ENCODE peak calls at places on chromosomes 3 and 15, in four cellular contexts. One of them, this sample, is unnamed.

GRCh38 chr3:195566797-195567196 is 16.9 kb downstream of the APOD start:
- DNase-seq in CD4-positive, alpha-beta T cell: no peak
- DNase-seq in activated CD4-positive, alpha-beta T cell treated with anti-CD3 and anti-CD28 coated beads, Interleukin-2, amount 10 ng/mL, durations not matched to agents 7 days and 5 days: no peak
- DNase-seq in NCI-H748 treated with DMSO at 0.1 percent for 48 hours: no peak
- DNase-seq in this sample: no peak

GRCh38 chr15:31870336-31871158 is 159.8 kb upstream of the CHRNA7 start:
- DNase-seq in CD4-positive, alpha-beta T cell: peak; percentile 83
- DNase-seq in activated CD4-positive, alpha-beta T cell treated with anti-CD3 and anti-CD28 coated beads, Interleukin-2, amount 10 ng/mL, durations not matched to agents 7 days and 5 days: peak; percentile 78
- DNase-seq in NCI-H748 treated with DMSO at 0.1 percent for 48 hours: peak; percentile 73
- DNase-seq in this sample: peak; percentile 45

GRCh38 chr3:46851364-46852328 is 11.6 kb downstream of the MYL3 start:
- DNase-seq in CD4-positive, alpha-beta T cell: no peak
- DNase-seq in activated CD4-positive, alpha-beta T cell treated with anti-CD3 and anti-CD28 coated beads, Interleukin-2, amount 10 ng/mL, durations not matched to agents 7 days and 5 days: no peak
- DNase-seq in NCI-H748 treated with DMSO at 0.1 percent for 48 hours: no peak
- DNase-seq in this sample: no peak

GRCh38 chr3:8784676-8785435 is 15.4 kb upstream of the OXTR start:
- DNase-seq in CD4-positive, alpha-beta T cell: no peak
- DNase-seq in activated CD4-positive, alpha-beta T cell treated with anti-CD3 and anti-CD28 coated beads, Interleukin-2, amount 10 ng/mL, durations not matched to agents 7 days and 5 days: no peak
- DNase-seq in NCI-H748 treated with DMSO at 0.1 percent for 48 hours: no peak
- DNase-seq in this sample: no peak

GRCh38 chr3:143644370-143645089 is 203.7 kb downstream of the SLC9A9 start:
- DNase-seq in CD4-positive, alpha-beta T cell: no peak
- DNase-seq in activated CD4-positive, alpha-beta T cell treated with anti-CD3 and anti-CD28 coated beads, Interleukin-2, amount 10 ng/mL, durations not matched to agents 7 days and 5 days: peak; percentile 8
- DNase-seq in NCI-H748 treated with DMSO at 0.1 percent for 48 hours: peak; percentile 41
- DNase-seq in this sample: peak; percentile 58

GRCh38 chr3:49673715-49674490 is at the start of gene APEH:
- DNase-seq in CD4-positive, alpha-beta T cell: peak; percentile 95
- DNase-seq in activated CD4-positive, alpha-beta T cell treated with anti-CD3 and anti-CD28 coated beads, Interleukin-2, amount 10 ng/mL, durations not matched to agents 7 days and 5 days: peak; percentile 98
- DNase-seq in NCI-H748 treated with DMSO at 0.1 percent for 48 hours: no peak
- DNase-seq in this sample: no peak

GRCh38 chr3:84965141-84965540 is 6.4 kb downstream of the CADM2 start:
- DNase-seq in CD4-positive, alpha-beta T cell: no peak
- DNase-seq in activated CD4-positive, alpha-beta T cell treated with anti-CD3 and anti-CD28 coated beads, Interleukin-2, amount 10 ng/mL, durations not matched to agents 7 days and 5 days: no peak
- DNase-seq in NCI-H748 treated with DMSO at 0.1 percent for 48 hours: no peak
- DNase-seq in this sample: no peak

GRCh38 chr15:59306520-59307163 is 66.0 kb downstream of the MYO1E start:
- DNase-seq in CD4-positive, alpha-beta T cell: no peak
- DNase-seq in activated CD4-positive, alpha-beta T cell treated with anti-CD3 and anti-CD28 coated beads, Interleukin-2, amount 10 ng/mL, durations not matched to agents 7 days and 5 days: no peak
- DNase-seq in NCI-H748 treated with DMSO at 0.1 percent for 48 hours: no peak
- DNase-seq in this sample: no peak

GRCh38 chr3:189967254-189967865 is 153.3 kb downstream of the P3H2 start:
- DNase-seq in CD4-positive, alpha-beta T cell: no peak
- DNase-seq in activated CD4-positive, alpha-beta T cell treated with anti-CD3 and anti-CD28 coated beads, Interleukin-2, amount 10 ng/mL, durations not matched to agents 7 days and 5 days: peak; percentile 53
- DNase-seq in NCI-H748 treated with DMSO at 0.1 percent for 48 hours: peak; percentile 44
- DNase-seq in this sample: peak; percentile 24

GRCh38 chr15:51621917-51622268 is 678 bp downstream of the DMXL2 start:
- DNase-seq in CD4-positive, alpha-beta T cell: peak; percentile 0
- DNase-seq in activated CD4-positive, alpha-beta T cell treated with anti-CD3 and anti-CD28 coated beads, Interleukin-2, amount 10 ng/mL, durations not matched to agents 7 days and 5 days: peak; percentile 32
- DNase-seq in NCI-H748 treated with DMSO at 0.1 percent for 48 hours: no peak
- DNase-seq in this sample: no peak

GRCh38 chr3:66039590-66039887 is 821 bp upstream of the MAGI1 start:
- DNase-seq in CD4-positive, alpha-beta T cell: no peak
- DNase-seq in activated CD4-positive, alpha-beta T cell treated with anti-CD3 and anti-CD28 coated beads, Interleukin-2, amount 10 ng/mL, durations not matched to agents 7 days and 5 days: no peak
- DNase-seq in NCI-H748 treated with DMSO at 0.1 percent for 48 hours: no peak
- DNase-seq in this sample: no peak

GRCh38 chr3:71998995-71999673 is 214.2 kb upstream of the PROK2 start:
- DNase-seq in CD4-positive, alpha-beta T cell: no peak
- DNase-seq in activated CD4-positive, alpha-beta T cell treated with anti-CD3 and anti-CD28 coated beads, Interleukin-2, amount 10 ng/mL, durations not matched to agents 7 days and 5 days: no peak
- DNase-seq in NCI-H748 treated with DMSO at 0.1 percent for 48 hours: no peak
- DNase-seq in this sample: no peak

GRCh38 chr3:94234177-94234788 is 171.4 kb downstream of the NSUN3 start:
- DNase-seq in CD4-positive, alpha-beta T cell: no peak
- DNase-seq in activated CD4-positive, alpha-beta T cell treated with anti-CD3 and anti-CD28 coated beads, Interleukin-2, amount 10 ng/mL, durations not matched to agents 7 days and 5 days: peak; percentile 24
- DNase-seq in NCI-H748 treated with DMSO at 0.1 percent for 48 hours: peak; percentile 1
- DNase-seq in this sample: no peak

GRCh38 chr3:107251819-107252218 is 125.4 kb upstream of the CCDC54 start:
- DNase-seq in CD4-positive, alpha-beta T cell: no peak
- DNase-seq in activated CD4-positive, alpha-beta T cell treated with anti-CD3 and anti-CD28 coated beads, Interleukin-2, amount 10 ng/mL, durations not matched to agents 7 days and 5 days: no peak
- DNase-seq in NCI-H748 treated with DMSO at 0.1 percent for 48 hours: no peak
- DNase-seq in this sample: no peak

GRCh38 chr3:49058011-49058410 is 28.8 kb upstream of the IMPDH2 start:
- DNase-seq in CD4-positive, alpha-beta T cell: no peak
- DNase-seq in activated CD4-positive, alpha-beta T cell treated with anti-CD3 and anti-CD28 coated beads, Interleukin-2, amount 10 ng/mL, durations not matched to agents 7 days and 5 days: no peak
- DNase-seq in NCI-H748 treated with DMSO at 0.1 percent for 48 hours: no peak
- DNase-seq in this sample: no peak

GRCh38 chr3:88997276-88997675 is 110.1 kb upstream of the EPHA3 start:
- DNase-seq in CD4-positive, alpha-beta T cell: no peak
- DNase-seq in activated CD4-positive, alpha-beta T cell treated with anti-CD3 and anti-CD28 coated beads, Interleukin-2, amount 10 ng/mL, durations not matched to agents 7 days and 5 days: no peak
- DNase-seq in NCI-H748 treated with DMSO at 0.1 percent for 48 hours: no peak
- DNase-seq in this sample: no peak

GRCh38 chr3:143881102-143881501 is 32.8 kb upstream of the SLC9A9 start:
- DNase-seq in CD4-positive, alpha-beta T cell: no peak
- DNase-seq in activated CD4-positive, alpha-beta T cell treated with anti-CD3 and anti-CD28 coated beads, Interleukin-2, amount 10 ng/mL, durations not matched to agents 7 days and 5 days: no peak
- DNase-seq in NCI-H748 treated with DMSO at 0.1 percent for 48 hours: no peak
- DNase-seq in this sample: no peak

GRCh38 chr3:179148446-179149238 is 485 bp downstream of the PIK3CA start:
- DNase-seq in CD4-positive, alpha-beta T cell: peak; percentile 54
- DNase-seq in activated CD4-positive, alpha-beta T cell treated with anti-CD3 and anti-CD28 coated beads, Interleukin-2, amount 10 ng/mL, durations not matched to agents 7 days and 5 days: peak; percentile 70
- DNase-seq in NCI-H748 treated with DMSO at 0.1 percent for 48 hours: no peak
- DNase-seq in this sample: no peak

GRCh38 chr15:49040151-49040550 is 6.1 kb downstream of the SECISBP2L start:
- DNase-seq in CD4-positive, alpha-beta T cell: no peak
- DNase-seq in activated CD4-positive, alpha-beta T cell treated with anti-CD3 and anti-CD28 coated beads, Interleukin-2, amount 10 ng/mL, durations not matched to agents 7 days and 5 days: no peak
- DNase-seq in NCI-H748 treated with DMSO at 0.1 percent for 48 hours: no peak
- DNase-seq in this sample: no peak

GRCh38 chr15:80989110-80989517 is 505 bp downstream of the MESD start:
- DNase-seq in CD4-positive, alpha-beta T cell: no peak
- DNase-seq in activated CD4-positive, alpha-beta T cell treated with anti-CD3 and anti-CD28 coated beads, Interleukin-2, amount 10 ng/mL, durations not matched to agents 7 days and 5 days: no peak
- DNase-seq in NCI-H748 treated with DMSO at 0.1 percent for 48 hours: no peak
- DNase-seq in this sample: no peak

GRCh38 chr15:39312984-39313383 is 267.9 kb upstream of the THBS1 start:
- DNase-seq in CD4-positive, alpha-beta T cell: no peak
- DNase-seq in activated CD4-positive, alpha-beta T cell treated with anti-CD3 and anti-CD28 coated beads, Interleukin-2, amount 10 ng/mL, durations not matched to agents 7 days and 5 days: no peak
- DNase-seq in NCI-H748 treated with DMSO at 0.1 percent for 48 hours: no peak
- DNase-seq in this sample: no peak

GRCh38 chr3:122066331-122067213 is 11.4 kb downstream of the CD86 start:
- DNase-seq in CD4-positive, alpha-beta T cell: no peak
- DNase-seq in activated CD4-positive, alpha-beta T cell treated with anti-CD3 and anti-CD28 coated beads, Interleukin-2, amount 10 ng/mL, durations not matched to agents 7 days and 5 days: no peak
- DNase-seq in NCI-H748 treated with DMSO at 0.1 percent for 48 hours: no peak
- DNase-seq in this sample: no peak

GRCh38 chr3:126485131-126485530 is 9.4 kb upstream of the ZXDC start:
- DNase-seq in CD4-positive, alpha-beta T cell: no peak
- DNase-seq in activated CD4-positive, alpha-beta T cell treated with anti-CD3 and anti-CD28 coated beads, Interleukin-2, amount 10 ng/mL, durations not matched to agents 7 days and 5 days: no peak
- DNase-seq in NCI-H748 treated with DMSO at 0.1 percent for 48 hours: no peak
- DNase-seq in this sample: no peak

GRCh38 chr3:152338159-152338720 is 69.5 kb downstream of the MBNL1 start:
- DNase-seq in CD4-positive, alpha-beta T cell: no peak
- DNase-seq in activated CD4-positive, alpha-beta T cell treated with anti-CD3 and anti-CD28 coated beads, Interleukin-2, amount 10 ng/mL, durations not matched to agents 7 days and 5 days: no peak
- DNase-seq in NCI-H748 treated with DMSO at 0.1 percent for 48 hours: no peak
- DNase-seq in this sample: no peak

GRCh38 chr3:127455541-127456450 is 134.7 kb downstream of the TPRA1 start:
- DNase-seq in CD4-positive, alpha-beta T cell: peak; percentile 35
- DNase-seq in activated CD4-positive, alpha-beta T cell treated with anti-CD3 and anti-CD28 coated beads, Interleukin-2, amount 10 ng/mL, durations not matched to agents 7 days and 5 days: peak; percentile 41
- DNase-seq in NCI-H748 treated with DMSO at 0.1 percent for 48 hours: peak; percentile 61
- DNase-seq in this sample: no peak

GRCh38 chr15:65383991-65384390 is 6.2 kb upstream of the IGDCC3 start:
- DNase-seq in CD4-positive, alpha-beta T cell: no peak
- DNase-seq in activated CD4-positive, alpha-beta T cell treated with anti-CD3 and anti-CD28 coated beads, Interleukin-2, amount 10 ng/mL, durations not matched to agents 7 days and 5 days: no peak
- DNase-seq in NCI-H748 treated with DMSO at 0.1 percent for 48 hours: no peak
- DNase-seq in this sample: no peak

GRCh38 chr3:30319713-30320112 is 286.7 kb upstream of the TGFBR2 start:
- DNase-seq in CD4-positive, alpha-beta T cell: peak; percentile 15
- DNase-seq in activated CD4-positive, alpha-beta T cell treated with anti-CD3 and anti-CD28 coated beads, Interleukin-2, amount 10 ng/mL, durations not matched to agents 7 days and 5 days: peak; percentile 22
- DNase-seq in NCI-H748 treated with DMSO at 0.1 percent for 48 hours: no peak
- DNase-seq in this sample: peak; percentile 72

GRCh38 chr15:34644061-34644460 is 60.6 kb upstream of the GOLGA8B start:
- DNase-seq in CD4-positive, alpha-beta T cell: no peak
- DNase-seq in activated CD4-positive, alpha-beta T cell treated with anti-CD3 and anti-CD28 coated beads, Interleukin-2, amount 10 ng/mL, durations not matched to agents 7 days and 5 days: no peak
- DNase-seq in NCI-H748 treated with DMSO at 0.1 percent for 48 hours: no peak
- DNase-seq in this sample: no peak

GRCh38 chr15:94125131-94125530 is 106.2 kb upstream of the MCTP2 start:
- DNase-seq in CD4-positive, alpha-beta T cell: no peak
- DNase-seq in activated CD4-positive, alpha-beta T cell treated with anti-CD3 and anti-CD28 coated beads, Interleukin-2, amount 10 ng/mL, durations not matched to agents 7 days and 5 days: no peak
- DNase-seq in NCI-H748 treated with DMSO at 0.1 percent for 48 hours: no peak
- DNase-seq in this sample: no peak

GRCh38 chr3:60756231-60756630 is 495.0 kb downstream of the FHIT start:
- DNase-seq in CD4-positive, alpha-beta T cell: no peak
- DNase-seq in activated CD4-positive, alpha-beta T cell treated with anti-CD3 and anti-CD28 coated beads, Interleukin-2, amount 10 ng/mL, durations not matched to agents 7 days and 5 days: no peak
- DNase-seq in NCI-H748 treated with DMSO at 0.1 percent for 48 hours: no peak
- DNase-seq in this sample: no peak

GRCh38 chr3:49803464-49804140 is 541 bp downstream of the INKA1 start:
- DNase-seq in CD4-positive, alpha-beta T cell: peak; percentile 37
- DNase-seq in activated CD4-positive, alpha-beta T cell treated with anti-CD3 and anti-CD28 coated beads, Interleukin-2, amount 10 ng/mL, durations not matched to agents 7 days and 5 days: peak; percentile 35
- DNase-seq in NCI-H748 treated with DMSO at 0.1 percent for 48 hours: no peak
- DNase-seq in this sample: no peak